ENCODE peak calls at places on chromosomes 5 and 9, in six cellular contexts. K is fibroblast of the aortic adventitia; W is CD4-positive, alpha-beta memory T cell; Z is DMS79; A is CD4-positive, alpha-beta T cell; L is iPS-NIHi11. C is an unnamed sample.

GRCh38 chr5:163401271-163401670 is 36.1 kb upstream of the CCNG1 start:
- DNase-seq in K (no peak), W (no peak), Z (no peak), A (no peak), L (no peak), C (no peak)

GRCh38 chr5:158023266-158023665 is 164.3 kb upstream of the CLINT1 start:
- DNase-seq in K (no peak), W (no peak), Z (no peak), A (no peak), L (no peak), C (no peak)

GRCh38 chr9:88425538-88425950 is 37.3 kb downstream of the SPIN1 start:
- DNase-seq in K (peak), W (no peak), Z (no peak), A (no peak), L (no peak), C (no peak)

GRCh38 chr5:120228262-120229031 is 235.7 kb upstream of the PRR16 start:
- DNase-seq in K (peak), W (no peak), Z (no peak), A (no peak), L (peak), C (no peak)

GRCh38 chr9:19940808-19941207 is 152.0 kb upstream of the SLC24A2 start:
- DNase-seq in K (no peak), W (no peak), Z (no peak), A (no peak), L (no peak), C (no peak)

GRCh38 chr9:93205045-93205768 is 21.3 kb downstream of the WNK2 start:
- DNase-seq in K (peak), W (no peak), Z (no peak), A (no peak), L (no peak), C (no peak)

GRCh38 chr5:172866802-172867748 is 33.0 kb downstream of the ERGIC1 start:
- DNase-seq in K (no peak), W (no peak), Z (no peak), A (no peak), L (peak), C (no peak)

GRCh38 chr9:115941561-115942315 is 211.9 kb upstream of the PAPPA start:
- DNase-seq in K (peak), W (no peak), Z (no peak), A (no peak), L (no peak), C (no peak)

GRCh38 chr9:124427281-124427680 is 12.0 kb upstream of the PSMB7 start:
- DNase-seq in K (no peak), W (no peak), Z (no peak), A (no peak), L (no peak), C (no peak)

GRCh38 chr9:76699966-76700365 is 64.3 kb upstream of the PCA3 start:
- DNase-seq in K (peak), W (no peak), Z (no peak), A (no peak), L (no peak), C (no peak)

GRCh38 chr9:8428389-8428788 is 628.8 kb upstream of the DMAC1 start:
- DNase-seq in K (no peak), W (peak), Z (no peak), A (no peak), L (no peak), C (no peak)

GRCh38 chr9:18676501-18676900 is 202.5 kb downstream of the ADAMTSL1 start:
- DNase-seq in K (no peak), W (no peak), Z (no peak), A (no peak), L (no peak), C (no peak)

GRCh38 chr9:113592806-113593575 is 129.5 kb downstream of the RGS3 start:
- DNase-seq in K (no peak), W (no peak), Z (no peak), A (no peak), L (no peak), C (no peak)

GRCh38 chr5:124007675-124008398 is 495.9 kb downstream of the CSNK1G3 start:
- DNase-seq in K (no peak), W (no peak), Z (no peak), A (no peak), L (no peak), C (no peak)

GRCh38 chr5:135811007-135811406 is 23.5 kb upstream of the SLC25A48 start:
- DNase-seq in K (no peak), W (no peak), Z (no peak), A (no peak), L (no peak), C (no peak)

GRCh38 chr9:2570615-2571479 is 50.7 kb upstream of the VLDLR start:
- DNase-seq in K (peak), W (no peak), Z (peak), A (no peak), L (no peak), C (no peak)

GRCh38 chr9:136287960-136288753 is 15.7 kb downstream of the CCDC187 start:
- DNase-seq in K (no peak), W (no peak), Z (peak), A (no peak), L (no peak), C (no peak)